ENCODE peak calls at places on chromosomes 6 and 20, in five cellular contexts. L is CD4-positive, CD25-positive, alpha-beta regulatory T cell; X is glutamatergic neuron; I is ELR; K is HCT116. F is an unnamed sample.

GRCh38 chr6:159941286-159942113 is 27.4 kb upstream of the IGF2R start:
- DNase-seq in I (peak; percentile 58), X (no peak), L (peak; percentile 59), K (peak; percentile 12), F (no peak)

GRCh38 chr6:140462495-140463311 is 1088.3 kb upstream of the CITED2 start:
- DNase-seq in I (peak; percentile 63), K (peak; percentile 35), L (no peak), X (no peak), F (no peak)

GRCh38 chr6:39865011-39865888 is 69.0 kb downstream of the MOCS1 start:
- DNase-seq in K (peak; percentile 50), L (peak; percentile 2), X (peak; percentile 77), I (peak; percentile 83), F (peak; percentile 94)

GRCh38 chr6:170453586-170454511 is 99.3 kb downstream of the PSMB1 start:
- DNase-seq in I (no peak), L (no peak), X (no peak), K (no peak), F (no peak)

GRCh38 chr20:37270586-37271420 is 9.2 kb upstream of the GHRH start:
- DNase-seq in L (no peak), I (peak; percentile 68), X (no peak), K (no peak), F (no peak)

GRCh38 chr6:117396228-117396627 is 29.5 kb downstream of the ROS1 start:
- DNase-seq in X (no peak), I (no peak), K (no peak), L (no peak), F (no peak)

GRCh38 chr20:48198951-48199431 is 413.7 kb upstream of the SULF2 start:
- DNase-seq in L (no peak), I (no peak), X (no peak), K (no peak), F (no peak)

GRCh38 chr6:82363368-82364086 is at the start of gene TPBG:
- DNase-seq in K (peak; percentile 47), L (no peak), I (peak; percentile 84), X (peak; percentile 71), F (peak; percentile 84)

GRCh38 chr20:33655164-33655563 is 7.0 kb upstream of the C20orf144 start:
- DNase-seq in I (no peak), K (no peak), L (no peak), X (no peak), F (no peak)

GRCh38 chr6:31180500-31180899 is 10.0 kb upstream of the POU5F1 start:
- DNase-seq in K (no peak), X (no peak), I (peak; percentile 81), L (peak; percentile 54), F (no peak)

GRCh38 chr6:53724501-53724900 is 58.9 kb upstream of the KLHL31 start:
- DNase-seq in X (no peak), I (no peak), L (no peak), K (no peak), F (peak; percentile 77)

GRCh38 chr6:124676033-124676432 is 286.2 kb upstream of the RNF217 start:
- DNase-seq in K (no peak), L (no peak), I (peak; percentile 16), X (no peak), F (no peak)

GRCh38 chr6:19691465-19692167 is 145.6 kb upstream of the ID4 start:
- DNase-seq in I (no peak), L (no peak), K (no peak), X (peak; percentile 42), F (no peak)

GRCh38 chr6:88780714-88781389 is 182.6 kb downstream of the RNGTT start:
- DNase-seq in I (peak; percentile 75), X (peak; percentile 36), K (peak; percentile 28), L (peak; percentile 59), F (peak; percentile 46)

GRCh38 chr6:67952948-67953347 is 682.1 kb upstream of the ADGRB3 start:
- DNase-seq in I (no peak), K (no peak), X (no peak), L (no peak), F (no peak)

GRCh38 chr6:121848523-121849255 is 413.2 kb downstream of the GJA1 start:
- DNase-seq in K (no peak), L (no peak), I (no peak), X (no peak), F (no peak)

GRCh38 chr6:11806561-11807317 is 28.1 kb upstream of the ADTRP start:
- DNase-seq in I (no peak), L (no peak), X (no peak), K (no peak), F (peak; percentile 90)

GRCh38 chr6:158593670-158594069 is 33.8 kb downstream of the TMEM181 start:
- DNase-seq in X (no peak), I (no peak), L (no peak), K (no peak), F (no peak)

GRCh38 chr20:4154958-4155411 is 139.6 kb upstream of the RNF24 start:
- DNase-seq in X (no peak), I (no peak), L (no peak), K (no peak), F (no peak)

GRCh38 chr20:18986146-18986830 is 172.7 kb downstream of the SCP2D1 start:
- DNase-seq in L (no peak), K (no peak), X (no peak), I (no peak), F (no peak)

GRCh38 chr6:20211941-20212391 is 303 bp downstream of the MBOAT1 start:
- DNase-seq in X (peak; percentile 35), I (peak; percentile 45), K (no peak), L (peak; percentile 41), F (peak; percentile 80)

GRCh38 chr6:108968325-108968724 is 120.1 kb downstream of the ARMC2 start:
- DNase-seq in K (no peak), X (no peak), I (no peak), L (no peak), F (no peak)

GRCh38 chr6:159217595-159218275 is 48.5 kb downstream of the FNDC1 start:
- DNase-seq in I (peak; percentile 25), X (peak; percentile 74), K (peak; percentile 39), L (peak; percentile 16), F (peak; percentile 27)

GRCh38 chr6:11350294-11350693 is 117.8 kb upstream of the NEDD9 start:
- DNase-seq in X (no peak), I (no peak), K (no peak), L (no peak), F (no peak)

GRCh38 chr20:45358282-45359068 is 4.5 kb upstream of the SYS1 start:
- DNase-seq in I (peak; percentile 82), L (no peak), K (no peak), X (no peak), F (no peak)

GRCh38 chr6:101208152-101208551 is 185.4 kb upstream of the GRIK2 start:
- DNase-seq in L (no peak), X (no peak), K (no peak), I (no peak), F (no peak)

GRCh38 chr20:40294747-40295146 is 394.3 kb downstream of the MAFB start:
- DNase-seq in K (no peak), I (no peak), X (no peak), L (no peak), F (no peak)

GRCh38 chr6:169224185-169224695 is 29.4 kb downstream of the THBS2 start:
- DNase-seq in L (no peak), I (peak; percentile 28), K (no peak), X (no peak), F (no peak)

GRCh38 chr6:1027795-1028569 is 283.9 kb upstream of the FOXQ1 start:
- DNase-seq in X (no peak), K (no peak), I (peak; percentile 6), L (no peak), F (no peak)

GRCh38 chr6:121310495-121310894 is 23.8 kb downstream of the TBC1D32 start:
- DNase-seq in X (no peak), I (no peak), K (no peak), L (no peak), F (no peak)

GRCh38 chr20:52054123-52054522 is 137.5 kb downstream of the ZFP64 start:
- DNase-seq in I (no peak), L (no peak), X (no peak), K (no peak), F (no peak)

GRCh38 chr6:142934190-142934589 is 10.8 kb downstream of the HIVEP2 start:
- DNase-seq in X (no peak), K (no peak), L (no peak), I (no peak), F (no peak)

GRCh38 chr6:129598244-129599187 is 111.5 kb downstream of the ARHGAP18 start:
- DNase-seq in I (peak; percentile 82), K (peak; percentile 72), X (no peak), L (peak; percentile 75), F (no peak)

GRCh38 chr20:38112249-38112942 is 52.7 kb downstream of the TGM2 start:
- DNase-seq in X (no peak), L (no peak), I (no peak), K (no peak), F (no peak)

GRCh38 chr20:63023071-63023835 is 16.5 kb upstream of the BHLHE23 start:
- DNase-seq in X (peak; percentile 15), L (no peak), I (no peak), K (no peak), F (no peak)

GRCh38 chr20:51318058-51318960 is 224.2 kb downstream of the NFATC2 start:
- DNase-seq in L (no peak), X (peak; percentile 82), I (peak; percentile 60), K (peak; percentile 51), F (peak; percentile 42)

GRCh38 chr6:5521322-5521721 is 260.0 kb downstream of the FARS2 start:
- DNase-seq in I (no peak), X (no peak), L (no peak), K (no peak), F (no peak)